ENCODE peak calls at places on chromosomes 1 and 21, in four cellular contexts. One of them, this sample, is unnamed. For H3K4me1, the result is how much of the 10 kb centered on the place peaks cover.

GRCh38 chr1:50266509-50266908 is 156.7 kb downstream of the DMRTA2 start:
- DNase-seq in tibial nerve: peak
- DNase-seq in cardiac muscle cell: no peak
- DNase-seq in left lung: no peak
- DNase-seq in this sample: no peak

GRCh38 chr1:54227091-54227602 is 27.2 kb downstream of the MRPL37 start:
- DNase-seq in left lung: no peak
- DNase-seq in cardiac muscle cell: no peak
- DNase-seq in tibial nerve: no peak
- DNase-seq in this sample: no peak

GRCh38 chr1:87950369-87950768 is 621.7 kb downstream of the LMO4 start:
- DNase-seq in tibial nerve: no peak
- DNase-seq in cardiac muscle cell: no peak
- DNase-seq in left lung: no peak
- DNase-seq in this sample: no peak

GRCh38 chr1:202106340-202107284 is 16.1 kb upstream of the GPR37L1 start:
- DNase-seq in tibial nerve: no peak
- DNase-seq in left lung: peak
- DNase-seq in cardiac muscle cell: no peak
- DNase-seq in this sample: peak

GRCh38 chr1:204828352-204828850 is 42.3 kb upstream of the NFASC start:
- DNase-seq in left lung: peak
- DNase-seq in tibial nerve: peak
- DNase-seq in cardiac muscle cell: peak
- DNase-seq in this sample: peak

GRCh38 chr1:19704247-19705113 is 39.8 kb downstream of the HTR6 start:
- DNase-seq in cardiac muscle cell: peak
- DNase-seq in left lung: peak
- DNase-seq in tibial nerve: peak
- DNase-seq in this sample: peak

GRCh38 chr1:65688848-65689247 is 103.8 kb upstream of the PDE4B start:
- DNase-seq in left lung: no peak
- DNase-seq in cardiac muscle cell: peak
- DNase-seq in tibial nerve: no peak
- DNase-seq in this sample: no peak

GRCh38 chr1:14939527-14940284 is 213.8 kb upstream of the TMEM51 start:
- DNase-seq in left lung: no peak
- DNase-seq in cardiac muscle cell: no peak
- DNase-seq in tibial nerve: no peak
- DNase-seq in this sample: no peak

GRCh38 chr1:50774759-50775351 is 185.2 kb downstream of the FAF1 start:
- DNase-seq in left lung: no peak
- DNase-seq in cardiac muscle cell: peak
- DNase-seq in tibial nerve: no peak
- DNase-seq in this sample: peak

GRCh38 chr1:194537521-194537920 is 1351.1 kb upstream of the B3GALT2 start:
- DNase-seq in left lung: no peak
- DNase-seq in tibial nerve: no peak
- DNase-seq in cardiac muscle cell: no peak
- DNase-seq in this sample: no peak

GRCh38 chr1:57167997-57168396 is 202.2 kb upstream of the C8B start:
- DNase-seq in cardiac muscle cell: no peak
- DNase-seq in left lung: no peak
- DNase-seq in tibial nerve: no peak
- DNase-seq in this sample: no peak

GRCh38 chr1:228156941-228157351 is 7.2 kb downstream of the GJC2 start:
- DNase-seq in cardiac muscle cell: no peak
- DNase-seq in tibial nerve: no peak
- DNase-seq in left lung: peak
- DNase-seq in this sample: no peak

GRCh38 chr1:94209425-94209824 is 28.0 kb downstream of the ARHGAP29 start:
- DNase-seq in tibial nerve: no peak
- DNase-seq in cardiac muscle cell: no peak
- DNase-seq in left lung: no peak
- DNase-seq in this sample: no peak

GRCh38 chr21:44349416-44349846 is 4.0 kb upstream of the TRPM2 start:
- DNase-seq in tibial nerve: no peak
- DNase-seq in cardiac muscle cell: no peak
- DNase-seq in left lung: peak
- DNase-seq in this sample: no peak

GRCh38 chr21:44364151-44365053 is 11.0 kb downstream of the TRPM2 start:
- DNase-seq in cardiac muscle cell: no peak
- DNase-seq in left lung: no peak
- DNase-seq in tibial nerve: no peak
- DNase-seq in this sample: no peak

GRCh38 chr1:25500694-25501093 is 42.7 kb upstream of the LDLRAP1 start:
- DNase-seq in tibial nerve: peak
- DNase-seq in left lung: no peak
- DNase-seq in cardiac muscle cell: no peak
- DNase-seq in this sample: no peak

GRCh38 chr1:244381887-244382565 is 69.7 kb downstream of the ADSS2 start:
- DNase-seq in cardiac muscle cell: no peak
- DNase-seq in left lung: no peak
- DNase-seq in tibial nerve: no peak
- DNase-seq in this sample: no peak

GRCh38 chr21:32562426-32562825 is 22.9 kb downstream of the TCP10L start:
- DNase-seq in cardiac muscle cell: peak
- DNase-seq in left lung: no peak
- DNase-seq in tibial nerve: peak
- DNase-seq in this sample: no peak

GRCh38 chr1:226649780-226650179 is 89.3 kb downstream of the ITPKB start:
- DNase-seq in tibial nerve: peak
- DNase-seq in cardiac muscle cell: peak
- DNase-seq in left lung: no peak
- DNase-seq in this sample: no peak

GRCh38 chr1:180150982-180151381 is 3.7 kb upstream of the QSOX1 start:
- DNase-seq in cardiac muscle cell: no peak
- DNase-seq in left lung: no peak
- DNase-seq in tibial nerve: no peak
- DNase-seq in this sample: no peak

GRCh38 chr1:78043436-78043835 is 2.3 kb upstream of the GIPC2 start:
- DNase-seq in tibial nerve: no peak
- DNase-seq in left lung: no peak
- DNase-seq in cardiac muscle cell: no peak
- DNase-seq in this sample: no peak

GRCh38 chr1:11654571-11655262 is at the start of gene FBXO44:
- DNase-seq in cardiac muscle cell: peak
- DNase-seq in tibial nerve: no peak
- DNase-seq in left lung: peak
- DNase-seq in this sample: peak

GRCh38 chr21:43819511-43820405 is 30.4 kb downstream of the RRP1 start:
- DNase-seq in left lung: peak
- DNase-seq in cardiac muscle cell: no peak
- DNase-seq in tibial nerve: no peak
- DNase-seq in this sample: peak

GRCh38 chr1:229835226-229835625 is 209.2 kb downstream of the URB2 start:
- DNase-seq in left lung: no peak
- DNase-seq in cardiac muscle cell: no peak
- DNase-seq in tibial nerve: no peak
- DNase-seq in this sample: no peak

GRCh38 chr1:110542730-110543129 is 23.8 kb upstream of the KCNA10 start:
- DNase-seq in left lung: no peak
- DNase-seq in cardiac muscle cell: peak
- DNase-seq in tibial nerve: no peak
- DNase-seq in this sample: peak

GRCh38 chr1:102550729-102551384 is 554.1 kb upstream of the OLFM3 start:
- DNase-seq in left lung: no peak
- DNase-seq in cardiac muscle cell: peak
- DNase-seq in tibial nerve: no peak
- DNase-seq in this sample: peak

GRCh38 chr21:42476493-42477342 is 19.3 kb downstream of the RSPH1 start:
- DNase-seq in left lung: no peak
- DNase-seq in cardiac muscle cell: no peak
- DNase-seq in tibial nerve: no peak
- DNase-seq in this sample: no peak

GRCh38 chr1:77756052-77756754 is 3.4 kb downstream of the USP33 start:
- DNase-seq in left lung: no peak
- DNase-seq in cardiac muscle cell: no peak
- DNase-seq in tibial nerve: no peak
- DNase-seq in this sample: no peak

GRCh38 chr1:65979145-65979544 is 186.4 kb downstream of the PDE4B start:
- DNase-seq in tibial nerve: no peak
- DNase-seq in cardiac muscle cell: peak
- DNase-seq in left lung: no peak
- DNase-seq in this sample: no peak

GRCh38 chr1:119477710-119478109 is 29.3 kb upstream of the HSD3B1 start:
- DNase-seq in tibial nerve: no peak
- DNase-seq in cardiac muscle cell: no peak
- DNase-seq in left lung: no peak
- DNase-seq in this sample: peak

GRCh38 chr21:22941779-22942178 is 1943.6 kb downstream of the NCAM2 start:
- DNase-seq in left lung: no peak
- DNase-seq in cardiac muscle cell: no peak
- DNase-seq in tibial nerve: no peak
- DNase-seq in this sample: no peak

GRCh38 chr1:26853600-26853999 is 9.3 kb upstream of the SFN start:
- DNase-seq in tibial nerve: no peak
- DNase-seq in left lung: no peak
- DNase-seq in cardiac muscle cell: no peak
- DNase-seq in this sample: no peak
- H3K4me1 ChIP-seq in tibial nerve: under half
- H3K4me1 ChIP-seq in left lung: under half
- H3K4me1 ChIP-seq in cardiac muscle cell: under half
- H3K4me1 ChIP-seq in this sample: under half

GRCh38 chr1:116376734-116377096 is 3.7 kb downstream of the ATP1A1 start:
- DNase-seq in tibial nerve: no peak
- DNase-seq in cardiac muscle cell: no peak
- DNase-seq in left lung: no peak
- DNase-seq in this sample: no peak

GRCh38 chr1:116375884-116376733 is 3.1 kb downstream of the ATP1A1 start:
- DNase-seq in cardiac muscle cell: peak
- DNase-seq in left lung: peak
- DNase-seq in tibial nerve: peak
- DNase-seq in this sample: peak

GRCh38 chr1:116373451-116374339 is 651 bp downstream of the ATP1A1 start:
- DNase-seq in tibial nerve: peak
- DNase-seq in cardiac muscle cell: peak
- DNase-seq in left lung: peak
- DNase-seq in this sample: peak

GRCh38 chr1:116374340-116375164 is 1.5 kb downstream of the ATP1A1 start:
- DNase-seq in tibial nerve: no peak
- DNase-seq in left lung: no peak
- DNase-seq in cardiac muscle cell: peak
- DNase-seq in this sample: no peak

GRCh38 chr1:116375165-116375883 is 2.3 kb downstream of the ATP1A1 start:
- DNase-seq in cardiac muscle cell: no peak
- DNase-seq in tibial nerve: no peak
- DNase-seq in left lung: no peak
- DNase-seq in this sample: no peak
- H3K4me3 ChIP-seq in cardiac muscle cell: peak
- H3K4me3 ChIP-seq in tibial nerve: peak
- H3K4me3 ChIP-seq in left lung: peak
- H3K4me3 ChIP-seq in this sample: peak

GRCh38 chr1:91765293-91765692 is 120.7 kb downstream of the TGFBR3 start:
- DNase-seq in tibial nerve: no peak
- DNase-seq in cardiac muscle cell: no peak
- DNase-seq in left lung: no peak
- DNase-seq in this sample: peak
- H3K4me1 ChIP-seq in tibial nerve: half or more
- H3K4me1 ChIP-seq in cardiac muscle cell: under half
- H3K4me1 ChIP-seq in left lung: under half
- H3K4me1 ChIP-seq in this sample: under half

GRCh38 chr1:200406161-200406797 is 3.6 kb downstream of the ZNF281 start:
- DNase-seq in tibial nerve: no peak
- DNase-seq in left lung: no peak
- DNase-seq in cardiac muscle cell: no peak
- DNase-seq in this sample: no peak
- H3K4me3 ChIP-seq in tibial nerve: no peak
- H3K4me3 ChIP-seq in left lung: no peak
- H3K4me3 ChIP-seq in cardiac muscle cell: peak
- H3K4me3 ChIP-seq in this sample: no peak

GRCh38 chr1:33328817-33329216 is 7.9 kb upstream of the A3GALT2 start:
- DNase-seq in tibial nerve: no peak
- DNase-seq in left lung: no peak
- DNase-seq in cardiac muscle cell: no peak
- DNase-seq in this sample: no peak
- H3K4me1 ChIP-seq in tibial nerve: half or more
- H3K4me1 ChIP-seq in left lung: under half
- H3K4me1 ChIP-seq in cardiac muscle cell: under half
- H3K4me1 ChIP-seq in this sample: under half

GRCh38 chr1:31239653-31240241 is at the start of gene NKAIN1:
- DNase-seq in cardiac muscle cell: peak
- DNase-seq in left lung: peak
- DNase-seq in tibial nerve: no peak
- DNase-seq in this sample: no peak
- H3K4me3 ChIP-seq in cardiac muscle cell: peak
- H3K4me3 ChIP-seq in left lung: no peak
- H3K4me3 ChIP-seq in tibial nerve: peak
- H3K4me3 ChIP-seq in this sample: peak

GRCh38 chr1:165855010-165855838 is 27.8 kb downstream of the UCK2 start:
- DNase-seq in left lung: no peak
- DNase-seq in tibial nerve: no peak
- DNase-seq in cardiac muscle cell: no peak
- DNase-seq in this sample: no peak
- H3K4me1 ChIP-seq in left lung: under half
- H3K4me1 ChIP-seq in tibial nerve: under half
- H3K4me1 ChIP-seq in cardiac muscle cell: under half
- H3K4me1 ChIP-seq in this sample: under half

GRCh38 chr1:150282558-150282958 is 204 bp downstream of the CIART start:
- DNase-seq in cardiac muscle cell: no peak
- DNase-seq in tibial nerve: no peak
- DNase-seq in left lung: no peak
- DNase-seq in this sample: no peak
- H3K4me3 ChIP-seq in cardiac muscle cell: peak
- H3K4me3 ChIP-seq in tibial nerve: peak
- H3K4me3 ChIP-seq in left lung: peak
- H3K4me3 ChIP-seq in this sample: peak

GRCh38 chr1:70353038-70353437 is 1.5 kb downstream of the ANKRD13C start:
- DNase-seq in cardiac muscle cell: no peak
- DNase-seq in tibial nerve: no peak
- DNase-seq in left lung: no peak
- DNase-seq in this sample: no peak
- H3K4me1 ChIP-seq in cardiac muscle cell: under half
- H3K4me1 ChIP-seq in tibial nerve: half or more
- H3K4me1 ChIP-seq in left lung: under half
- H3K4me1 ChIP-seq in this sample: under half

This sample was measured in Caco-2.